ENCODE peak calls at places on chromosomes 7 and 10, in seven cellular contexts. One of them, this sample, is unnamed.

GRCh38 chr10:113073549-113074189 is 123.6 kb downstream of the TCF7L2 start:
- DNase-seq in cardiac muscle cell: peak
- DNase-seq in coronary artery: peak
- DNase-seq in AG08395: peak
- DNase-seq in iPS DF 6.9: no peak
- DNase-seq in cerebellum: no peak
- DNase-seq in AG10803: peak
- DNase-seq in this sample: no peak

GRCh38 chr7:117274951-117275350 is 47.9 kb downstream of the WNT2 start:
- DNase-seq in cardiac muscle cell: no peak
- DNase-seq in coronary artery: no peak
- DNase-seq in AG08395: peak
- DNase-seq in iPS DF 6.9: no peak
- DNase-seq in cerebellum: no peak
- DNase-seq in AG10803: peak
- DNase-seq in this sample: no peak

GRCh38 chr10:126840736-126841135 is 64.5 kb upstream of the DOCK1 start:
- DNase-seq in cardiac muscle cell: no peak
- DNase-seq in coronary artery: no peak
- DNase-seq in AG08395: no peak
- DNase-seq in iPS DF 6.9: no peak
- DNase-seq in cerebellum: no peak
- DNase-seq in AG10803: no peak
- DNase-seq in this sample: no peak

GRCh38 chr7:47836513-47837202 is 111.6 kb downstream of the PKD1L1 start:
- DNase-seq in cardiac muscle cell: no peak
- DNase-seq in coronary artery: no peak
- DNase-seq in AG08395: no peak
- DNase-seq in iPS DF 6.9: no peak
- DNase-seq in cerebellum: no peak
- DNase-seq in AG10803: no peak
- DNase-seq in this sample: no peak

GRCh38 chr7:17300012-17300411 is 1.6 kb downstream of the AHR start:
- DNase-seq in cardiac muscle cell: no peak
- DNase-seq in coronary artery: no peak
- DNase-seq in AG08395: no peak
- DNase-seq in iPS DF 6.9: no peak
- DNase-seq in cerebellum: no peak
- DNase-seq in AG10803: no peak
- DNase-seq in this sample: no peak

GRCh38 chr10:44873156-44873555 is 38.0 kb upstream of the TMEM72 start:
- DNase-seq in cardiac muscle cell: peak
- DNase-seq in coronary artery: peak
- DNase-seq in AG08395: no peak
- DNase-seq in iPS DF 6.9: no peak
- DNase-seq in cerebellum: no peak
- DNase-seq in AG10803: peak
- DNase-seq in this sample: no peak

GRCh38 chr7:153835104-153835503 is 217.1 kb upstream of the DPP6 start:
- DNase-seq in cardiac muscle cell: no peak
- DNase-seq in coronary artery: no peak
- DNase-seq in AG08395: no peak
- DNase-seq in iPS DF 6.9: no peak
- DNase-seq in cerebellum: peak
- DNase-seq in AG10803: no peak
- DNase-seq in this sample: peak

GRCh38 chr10:107806006-107806405 is 641.5 kb upstream of the SORCS1 start:
- DNase-seq in cardiac muscle cell: no peak
- DNase-seq in coronary artery: no peak
- DNase-seq in AG08395: no peak
- DNase-seq in iPS DF 6.9: no peak
- DNase-seq in cerebellum: no peak
- DNase-seq in AG10803: no peak
- DNase-seq in this sample: no peak

GRCh38 chr7:147510913-147511312 is 1079.7 kb upstream of the C7orf33 start:
- DNase-seq in cardiac muscle cell: peak
- DNase-seq in coronary artery: no peak
- DNase-seq in AG08395: peak
- DNase-seq in iPS DF 6.9: no peak
- DNase-seq in cerebellum: no peak
- DNase-seq in AG10803: peak
- DNase-seq in this sample: no peak

GRCh38 chr7:786472-787255 is 45.6 kb upstream of the SUN1 start:
- DNase-seq in cardiac muscle cell: peak
- DNase-seq in coronary artery: no peak
- DNase-seq in AG08395: peak
- DNase-seq in iPS DF 6.9: peak
- DNase-seq in cerebellum: peak
- DNase-seq in AG10803: peak
- DNase-seq in this sample: no peak

GRCh38 chr10:129385600-129385999 is 81.4 kb upstream of the MGMT start:
- DNase-seq in cardiac muscle cell: no peak
- DNase-seq in coronary artery: no peak
- DNase-seq in AG08395: no peak
- DNase-seq in iPS DF 6.9: no peak
- DNase-seq in cerebellum: no peak
- DNase-seq in AG10803: no peak
- DNase-seq in this sample: no peak

GRCh38 chr10:132833421-132834111 is 47.6 kb upstream of the NKX6-2 start:
- DNase-seq in cardiac muscle cell: no peak
- DNase-seq in coronary artery: peak
- DNase-seq in AG08395: no peak
- DNase-seq in iPS DF 6.9: no peak
- DNase-seq in cerebellum: no peak
- DNase-seq in AG10803: no peak
- DNase-seq in this sample: no peak

GRCh38 chr10:104683567-104683966 is 42.5 kb downstream of the SORCS3 start:
- DNase-seq in cardiac muscle cell: no peak
- DNase-seq in coronary artery: no peak
- DNase-seq in AG08395: no peak
- DNase-seq in iPS DF 6.9: no peak
- DNase-seq in cerebellum: no peak
- DNase-seq in AG10803: no peak
- DNase-seq in this sample: no peak

GRCh38 chr10:80515941-80516340 is 21.8 kb upstream of the SH2D4B start:
- DNase-seq in cardiac muscle cell: no peak
- DNase-seq in coronary artery: no peak
- DNase-seq in AG08395: no peak
- DNase-seq in iPS DF 6.9: no peak
- DNase-seq in cerebellum: no peak
- DNase-seq in AG10803: no peak
- DNase-seq in this sample: no peak

GRCh38 chr10:80502621-80503583 is 34.8 kb upstream of the SH2D4B start:
- DNase-seq in cardiac muscle cell: no peak
- DNase-seq in coronary artery: no peak
- DNase-seq in AG08395: no peak
- DNase-seq in iPS DF 6.9: no peak
- DNase-seq in cerebellum: no peak
- DNase-seq in AG10803: no peak
- DNase-seq in this sample: no peak

GRCh38 chr7:142930126-142930730 is 3.3 kb downstream of the TRPV5 start:
- DNase-seq in cardiac muscle cell: no peak
- DNase-seq in coronary artery: peak
- DNase-seq in AG08395: no peak
- DNase-seq in iPS DF 6.9: no peak
- DNase-seq in cerebellum: no peak
- DNase-seq in AG10803: no peak
- DNase-seq in this sample: no peak

This sample was measured in cerebellar nuclear complex.